ENCODE peak calls at places on chromosomes 4 and X, in five cellular contexts. G, B, P, V and I are unnamed samples. For H3K4me1, the result is how much of the 10 kb centered on the place peaks cover.

GRCh38 chrX:134760671-134761070 is 102.4 kb upstream of the PLAC1 start:
- DNase-seq in B (no peak), V (no peak), P (no peak), G (no peak), I (no peak)

GRCh38 chr4:48343035-48343434 is 1.7 kb downstream of the SLAIN2 start:
- DNase-seq in B (no peak), P (no peak), G (peak), V (no peak), I (no peak)

GRCh38 chrX:17547658-17548057 is 172.7 kb downstream of the NHS start:
- DNase-seq in G (peak), V (peak), B (peak), P (peak), I (peak)

GRCh38 chr4:85029453-85029852 is 63.0 kb upstream of the WDFY3 start:
- DNase-seq in B (no peak), P (no peak), G (peak), V (no peak), I (no peak)

GRCh38 chrX:152847281-152847680 is 16.4 kb downstream of the NSDHL start:
- DNase-seq in B (no peak), V (no peak), G (no peak), P (no peak), I (no peak)

GRCh38 chr4:1516881-1517480 is 110.7 kb upstream of the NKX1-1 start:
- DNase-seq in B (no peak), V (peak), G (no peak), P (peak), I (peak)

GRCh38 chrX:78102100-78102499 is 1.9 kb upstream of the PGK1 start:
- DNase-seq in P (no peak), G (peak), B (no peak), V (no peak), I (no peak)

GRCh38 chrX:13533726-13534125 is 35.7 kb upstream of the EGFL6 start:
- DNase-seq in B (no peak), P (no peak), G (peak), V (no peak), I (no peak)

GRCh38 chr4:24659241-24659961 is 75.0 kb upstream of the DHX15 start:
- DNase-seq in P (no peak), V (no peak), G (peak), B (no peak), I (no peak)

GRCh38 chrX:13377537-13377936 is 57.7 kb upstream of the ATXN3L start:
- DNase-seq in V (no peak), B (peak), G (peak), P (no peak), I (no peak)

GRCh38 chrX:13620202-13620601 is 32.7 kb upstream of the TCEANC start:
- DNase-seq in B (no peak), G (no peak), V (no peak), P (no peak), I (no peak)

GRCh38 chr4:84856468-84856867 is 110.0 kb downstream of the WDFY3 start:
- DNase-seq in P (no peak), B (no peak), G (no peak), V (no peak), I (no peak)

GRCh38 chr4:182600093-182600492 is 317.1 kb downstream of the DCTD start:
- DNase-seq in G (no peak), P (no peak), B (no peak), V (no peak), I (no peak)

GRCh38 chr4:12635629-12636028 is 848.5 kb downstream of the RAB28 start:
- DNase-seq in G (no peak), B (no peak), V (no peak), P (no peak), I (no peak)

GRCh38 chrX:133265331-133265730 is 47.2 kb upstream of the TFDP3 start:
- DNase-seq in G (no peak), P (no peak), V (no peak), B (no peak), I (no peak)

GRCh38 chr4:151218343-151218742 is 58.6 kb upstream of the PRSS48 start:
- DNase-seq in V (no peak), B (no peak), G (peak), P (no peak), I (no peak)

GRCh38 chr4:100162027-100162685 is 28.1 kb downstream of the DDIT4L start:
- DNase-seq in V (no peak), G (no peak), B (no peak), P (no peak), I (no peak)

GRCh38 chr4:141702472-141703182 is 66.2 kb downstream of the IL15 start:
- DNase-seq in P (peak), G (peak), B (peak), V (no peak), I (no peak)

GRCh38 chrX:34891391-34891790 is 51.2 kb upstream of the FAM47B start:
- DNase-seq in B (no peak), V (no peak), P (no peak), G (no peak), I (no peak)

GRCh38 chr4:37889849-37890500 is 909 bp upstream of the TBC1D1 start:
- DNase-seq in P (no peak), B (peak), G (no peak), V (peak), I (peak)

GRCh38 chr4:144820706-144821105 is 174.8 kb downstream of the HHIP start:
- DNase-seq in P (no peak), B (no peak), V (no peak), G (peak), I (no peak)

GRCh38 chr4:124060261-124060918 is 652.1 kb downstream of the ANKRD50 start:
- DNase-seq in B (peak), G (peak), V (no peak), P (peak), I (no peak)

GRCh38 chrX:19566359-19567141 is 51.2 kb upstream of the MAP3K15 start:
- DNase-seq in P (no peak), V (no peak), G (peak), B (no peak), I (no peak)

GRCh38 chrX:155009994-155010472 is 12.5 kb downstream of the F8 start:
- DNase-seq in P (no peak), G (no peak), B (no peak), V (no peak), I (no peak)

GRCh38 chrX:44765556-44765955 is 78.3 kb upstream of the DUSP21 start:
- DNase-seq in B (no peak), G (no peak), P (no peak), V (no peak), I (no peak)

GRCh38 chrX:150704030-150704613 is 10.9 kb downstream of the MTMR1 start:
- DNase-seq in P (no peak), V (no peak), B (no peak), G (no peak), I (peak)

GRCh38 chrX:11412715-11413623 is 119.8 kb downstream of the AMELX start:
- DNase-seq in P (no peak), B (no peak), G (no peak), V (peak), I (no peak)

GRCh38 chrX:24100713-24101112 is 46.0 kb downstream of the EIF2S3 start:
- DNase-seq in G (no peak), B (no peak), P (no peak), V (no peak), I (no peak)

GRCh38 chrX:10787264-10787663 is 166.9 kb upstream of the MID1 start:
- DNase-seq in G (no peak), P (no peak), B (no peak), V (no peak), I (no peak)

GRCh38 chr4:17578482-17578891 is 1.5 kb downstream of the LAP3 start:
- DNase-seq in G (peak), P (no peak), V (no peak), B (no peak), I (no peak)

GRCh38 chr4:15162465-15163283 is 160.4 kb downstream of the CPEB2 start:
- DNase-seq in G (peak), P (no peak), B (no peak), V (no peak), I (no peak)

GRCh38 chr4:177448850-177449249 is 6.6 kb upstream of the AGA start:
- DNase-seq in G (peak), B (no peak), P (no peak), V (no peak), I (no peak)

GRCh38 chr4:140252144-140252741 is 98.3 kb upstream of the MAML3 start:
- DNase-seq in B (peak), P (no peak), G (peak), V (no peak), I (no peak)
- H3K4me1 ChIP-seq in B (under half), P (under half), G (under half), V (under half), I (under half)

GRCh38 chr4:13903851-13904340 is 276.4 kb upstream of the BOD1L1 start:
- DNase-seq in G (no peak), B (no peak), P (no peak), V (no peak), I (no peak)
- H3K4me1 ChIP-seq in G (under half), B (under half), P (under half), V (under half), I (under half)

GRCh38 chr4:6779667-6780565 is 2.6 kb upstream of the KIAA0232 start:
- DNase-seq in G (peak), P (no peak), B (no peak), V (no peak), I (no peak)
- H3K4me1 ChIP-seq in G (under half), P (under half), B (under half), V (under half), I (under half)

DNA sequence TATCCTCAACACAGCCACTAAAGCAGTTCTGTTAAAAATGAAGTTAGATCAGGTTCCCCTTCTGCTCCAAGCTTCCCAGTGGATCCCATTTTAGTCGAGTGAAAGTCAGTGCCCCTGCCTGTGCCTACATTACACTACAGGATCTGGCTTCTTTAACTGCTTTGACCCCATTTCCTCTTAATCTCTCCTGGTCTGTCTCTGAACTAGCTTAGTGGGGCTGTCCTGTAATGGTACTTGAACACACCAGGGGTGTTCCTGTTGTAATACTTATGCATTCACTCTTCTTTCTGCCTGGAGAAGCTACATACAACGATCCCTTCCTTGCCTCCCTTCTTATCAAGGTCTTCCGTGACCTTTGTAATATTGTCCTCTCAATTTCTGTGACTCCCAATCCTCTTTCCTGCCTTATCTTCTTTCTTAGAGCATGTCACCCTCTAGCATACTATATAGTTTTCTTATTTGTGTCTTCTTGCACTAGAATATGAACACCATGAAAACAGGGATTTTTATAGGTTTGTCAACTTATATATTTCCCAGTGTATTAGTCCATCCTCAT is 16.6 kb downstream of the ARSJ start:
- DNase-seq in P (no peak), V (no peak), B (no peak), G (no peak), I (no peak)
- H3K4me1 ChIP-seq in P (under half), V (under half), B (under half), G (under half), I (under half)

GRCh38 chr4:101989551-101989950 is 199.0 kb downstream of the BANK1 start:
- DNase-seq in B (no peak), V (no peak), P (no peak), G (no peak), I (no peak)
- H3K4me1 ChIP-seq in B (under half), V (under half), P (under half), G (under half), I (under half)

DNA sequence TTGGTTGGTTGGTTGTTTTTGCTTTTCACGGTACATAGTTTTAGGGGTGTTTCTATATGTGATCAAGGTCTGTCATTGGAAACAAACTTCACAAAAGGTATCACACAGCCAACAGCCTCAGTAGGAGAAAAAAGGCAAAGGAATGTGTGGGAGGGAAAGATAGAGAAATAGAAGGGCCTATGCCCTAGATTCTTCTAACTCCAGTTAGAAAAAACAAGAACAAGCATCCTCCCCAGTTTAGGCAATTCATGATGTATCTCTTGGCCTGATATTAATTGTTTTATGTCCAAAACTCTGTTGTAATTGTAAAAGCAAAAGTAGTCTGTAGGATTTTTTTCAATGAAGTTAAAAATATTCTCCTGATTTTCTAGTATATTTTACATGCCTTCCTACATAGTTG is 192.4 kb upstream of the EDNRA start:
- DNase-seq in V (no peak), B (no peak), G (no peak), P (no peak), I (no peak)
- H3K4me1 ChIP-seq in V (under half), B (under half), G (under half), P (under half), I (under half)

GRCh38 chr4:75004755-75005668 is 72.1 kb downstream of the PARM1 start:
- DNase-seq in B (peak), G (no peak), V (no peak), P (peak), I (peak)
- H3K4me1 ChIP-seq in B (under half), G (under half), V (under half), P (under half), I (under half)

DNA sequence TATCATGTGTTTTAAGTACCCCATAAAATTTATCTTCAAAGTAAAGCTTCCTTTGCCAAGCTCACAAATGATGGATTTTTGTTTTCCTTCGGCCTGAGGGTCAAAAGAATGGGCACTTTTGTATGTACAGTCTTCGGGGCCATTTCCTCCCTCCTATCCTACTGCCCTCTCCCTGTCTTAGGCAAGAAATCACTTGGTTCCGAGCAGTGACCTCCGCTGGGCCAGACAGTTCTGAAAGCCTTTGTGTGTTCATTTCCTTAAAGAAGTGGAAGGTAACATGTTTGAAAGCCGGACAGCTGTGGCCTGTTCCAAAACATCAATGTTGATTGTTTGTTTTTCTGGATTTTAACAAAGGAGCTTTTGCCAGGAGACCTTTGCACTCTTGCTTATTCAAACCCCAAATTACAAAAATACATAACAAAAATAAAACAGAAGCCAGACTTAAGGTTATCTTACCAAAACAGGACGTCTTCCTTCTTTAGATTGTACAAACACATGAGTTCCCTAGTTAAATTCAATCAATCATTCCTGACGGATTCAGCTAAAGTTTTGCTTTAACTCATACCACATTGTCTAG is 110.6 kb upstream of the LIMCH1 start:
- DNase-seq in B (no peak), P (no peak), G (no peak), V (no peak), I (no peak)
- H3K4me1 ChIP-seq in B (half or more), P (under half), G (under half), V (under half), I (under half)

GRCh38 chrX:2698604-2699003 is 7.5 kb downstream of the CD99 start:
- DNase-seq in G (no peak), P (no peak), V (no peak), B (no peak), I (no peak)
- H3K4me1 ChIP-seq in G (under half), P (half or more), V (under half), B (half or more), I (under half)